ENCODE peak calls at places on chromosomes 13 and 19, in ten cellular contexts. One of them, this sample, is unnamed.

GRCh38 chr19:42028304-42029216 is 34.5 kb upstream of the ATP1A3 start:
- DNase-seq in upper lobe of left lung: no peak
- DNase-seq in heart left ventricle: peak; percentile 5
- DNase-seq in tibial nerve: no peak
- DNase-seq in Peyer's patch: no peak
- DNase-seq in breast epithelium: no peak
- DNase-seq in adrenal gland: no peak
- DNase-seq in H1: peak; percentile 44
- DNase-seq in IMR-90: no peak
- DNase-seq in body of pancreas: no peak
- DNase-seq in this sample: no peak

GRCh38 chr13:99528547-99528946 is 27.3 kb downstream of the TM9SF2 start:
- DNase-seq in adrenal gland: no peak
- DNase-seq in Peyer's patch: no peak
- DNase-seq in tibial nerve: no peak
- DNase-seq in H1: no peak
- DNase-seq in breast epithelium: no peak
- DNase-seq in IMR-90: no peak
- DNase-seq in body of pancreas: no peak
- DNase-seq in upper lobe of left lung: no peak
- DNase-seq in heart left ventricle: no peak
- DNase-seq in this sample: no peak

GRCh38 chr13:25756251-25756650 is 295.6 kb downstream of the SHISA2 start:
- DNase-seq in breast epithelium: no peak
- DNase-seq in heart left ventricle: no peak
- DNase-seq in adrenal gland: no peak
- DNase-seq in Peyer's patch: no peak
- DNase-seq in upper lobe of left lung: no peak
- DNase-seq in IMR-90: no peak
- DNase-seq in H1: no peak
- DNase-seq in tibial nerve: no peak
- DNase-seq in body of pancreas: no peak
- DNase-seq in this sample: no peak

GRCh38 chr13:86864376-86864775 is 806.8 kb upstream of the SLITRK5 start:
- DNase-seq in heart left ventricle: no peak
- DNase-seq in breast epithelium: no peak
- DNase-seq in IMR-90: no peak
- DNase-seq in tibial nerve: no peak
- DNase-seq in body of pancreas: no peak
- DNase-seq in Peyer's patch: no peak
- DNase-seq in H1: no peak
- DNase-seq in upper lobe of left lung: no peak
- DNase-seq in adrenal gland: no peak
- DNase-seq in this sample: no peak

GRCh38 chr19:6802336-6803035 is 30.0 kb downstream of the VAV1 start:
- DNase-seq in breast epithelium: peak; percentile 19
- DNase-seq in adrenal gland: peak; percentile 23
- DNase-seq in H1: no peak
- DNase-seq in Peyer's patch: no peak
- DNase-seq in heart left ventricle: peak; percentile 53
- DNase-seq in IMR-90: no peak
- DNase-seq in tibial nerve: peak; percentile 28
- DNase-seq in body of pancreas: peak; percentile 16
- DNase-seq in upper lobe of left lung: no peak
- DNase-seq in this sample: peak; percentile 17

GRCh38 chr19:11179716-11180297 is 17.5 kb downstream of the KANK2 start:
- DNase-seq in tibial nerve: no peak
- DNase-seq in upper lobe of left lung: no peak
- DNase-seq in H1: no peak
- DNase-seq in heart left ventricle: no peak
- DNase-seq in breast epithelium: no peak
- DNase-seq in adrenal gland: no peak
- DNase-seq in Peyer's patch: no peak
- DNase-seq in body of pancreas: no peak
- DNase-seq in IMR-90: no peak
- DNase-seq in this sample: no peak

GRCh38 chr13:50224534-50224933 is 209.3 kb downstream of the KCNRG start:
- DNase-seq in body of pancreas: no peak
- DNase-seq in IMR-90: peak; percentile 51
- DNase-seq in H1: no peak
- DNase-seq in upper lobe of left lung: no peak
- DNase-seq in tibial nerve: no peak
- DNase-seq in heart left ventricle: no peak
- DNase-seq in adrenal gland: no peak
- DNase-seq in Peyer's patch: no peak
- DNase-seq in breast epithelium: no peak
- DNase-seq in this sample: no peak

GRCh38 chr13:77118134-77118533 is 91.2 kb upstream of the FBXL3 start:
- DNase-seq in H1: no peak
- DNase-seq in IMR-90: no peak
- DNase-seq in body of pancreas: no peak
- DNase-seq in adrenal gland: no peak
- DNase-seq in upper lobe of left lung: no peak
- DNase-seq in breast epithelium: no peak
- DNase-seq in heart left ventricle: no peak
- DNase-seq in Peyer's patch: no peak
- DNase-seq in tibial nerve: no peak
- DNase-seq in this sample: no peak

DNA sequence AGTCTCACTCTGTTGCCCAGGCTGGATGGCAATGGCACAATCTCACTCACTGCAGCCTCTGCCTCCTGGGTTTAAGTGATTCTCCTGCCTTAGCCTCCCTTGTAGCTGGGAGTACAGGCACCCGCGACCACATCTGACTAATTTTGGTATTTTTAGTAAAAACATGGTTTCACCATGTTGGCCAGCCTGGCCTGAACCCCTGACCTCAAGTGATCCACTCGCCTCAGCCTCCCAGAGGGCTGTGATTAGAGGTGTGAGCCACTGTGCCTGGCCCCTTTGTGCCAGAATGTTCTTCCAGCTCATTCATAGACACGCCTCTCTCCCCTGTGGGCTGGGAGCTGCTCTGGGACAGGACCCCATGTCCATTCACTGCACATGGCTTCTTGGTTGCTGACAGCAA is 9.1 kb downstream of the MYDGF start:
- DNase-seq in Peyer's patch: no peak
- DNase-seq in heart left ventricle: peak; percentile 17
- DNase-seq in tibial nerve: no peak
- DNase-seq in body of pancreas: no peak
- DNase-seq in adrenal gland: no peak
- DNase-seq in upper lobe of left lung: no peak
- DNase-seq in H1: no peak
- DNase-seq in breast epithelium: no peak
- DNase-seq in IMR-90: peak; percentile 9
- DNase-seq in this sample: no peak
- H3K36me3 ChIP-seq in Peyer's patch: peaks cover 78% of the 10 kb centered on the region
- H3K36me3 ChIP-seq in heart left ventricle: peaks cover 67% of the 10 kb centered on the region
- H3K36me3 ChIP-seq in tibial nerve: peaks cover 96% of the 10 kb centered on the region
- H3K36me3 ChIP-seq in body of pancreas: peaks cover 27% of the 10 kb centered on the region
- H3K36me3 ChIP-seq in adrenal gland: peaks cover 70% of the 10 kb centered on the region
- H3K36me3 ChIP-seq in upper lobe of left lung: peaks cover 91% of the 10 kb centered on the region
- H3K36me3 ChIP-seq in H1: peaks cover 10% of the 10 kb centered on the region
- H3K36me3 ChIP-seq in breast epithelium: peaks cover 21% of the 10 kb centered on the region
- H3K36me3 ChIP-seq in IMR-90: peaks cover 68% of the 10 kb centered on the region
- H3K36me3 ChIP-seq in this sample: no peaks in the 10 kb centered on the region

GRCh38 chr13:48415516-48415915 is 2.6 kb upstream of the LPAR6 start:
- DNase-seq in H1: no peak
- DNase-seq in upper lobe of left lung: no peak
- DNase-seq in heart left ventricle: no peak
- DNase-seq in IMR-90: no peak
- DNase-seq in breast epithelium: no peak
- DNase-seq in tibial nerve: no peak
- DNase-seq in body of pancreas: no peak
- DNase-seq in Peyer's patch: no peak
- DNase-seq in adrenal gland: no peak
- DNase-seq in this sample: no peak

GRCh38 chr13:48411281-48412099 is 1.4 kb downstream of the LPAR6 start:
- DNase-seq in H1: no peak
- DNase-seq in breast epithelium: no peak
- DNase-seq in IMR-90: peak; percentile 21
- DNase-seq in upper lobe of left lung: no peak
- DNase-seq in body of pancreas: no peak
- DNase-seq in Peyer's patch: no peak
- DNase-seq in adrenal gland: no peak
- DNase-seq in heart left ventricle: no peak
- DNase-seq in tibial nerve: no peak
- DNase-seq in this sample: no peak

GRCh38 chr13:48412100-48412556 is 785 bp downstream of the LPAR6 start:
- DNase-seq in tibial nerve: no peak
- DNase-seq in heart left ventricle: no peak
- DNase-seq in body of pancreas: no peak
- DNase-seq in IMR-90: peak; percentile 31
- DNase-seq in Peyer's patch: no peak
- DNase-seq in upper lobe of left lung: no peak
- DNase-seq in adrenal gland: no peak
- DNase-seq in H1: no peak
- DNase-seq in breast epithelium: no peak
- DNase-seq in this sample: no peak

GRCh38 chr13:48414501-48414900 is 1.6 kb upstream of the LPAR6 start:
- DNase-seq in H1: no peak
- DNase-seq in heart left ventricle: no peak
- DNase-seq in adrenal gland: no peak
- DNase-seq in upper lobe of left lung: no peak
- DNase-seq in body of pancreas: no peak
- DNase-seq in IMR-90: no peak
- DNase-seq in breast epithelium: no peak
- DNase-seq in Peyer's patch: no peak
- DNase-seq in tibial nerve: no peak
- DNase-seq in this sample: no peak

GRCh38 chr13:48412881-48413351 is at the start of gene LPAR6:
- DNase-seq in IMR-90: peak; percentile 73
- DNase-seq in breast epithelium: no peak
- DNase-seq in adrenal gland: no peak
- DNase-seq in Peyer's patch: no peak
- DNase-seq in H1: no peak
- DNase-seq in tibial nerve: peak; percentile 48
- DNase-seq in body of pancreas: no peak
- DNase-seq in heart left ventricle: no peak
- DNase-seq in upper lobe of left lung: no peak
- DNase-seq in this sample: peak; percentile 37
- TF ChIP-seq POLR2A in IMR-90: no peak
- TF ChIP-seq POLR2A in breast epithelium: peak; percentile 24
- TF ChIP-seq POLR2A in adrenal gland: peak; percentile 72
- TF ChIP-seq POLR2A in Peyer's patch: peak; percentile 62
- TF ChIP-seq POLR2A in H1: no peak
- TF ChIP-seq POLR2A in tibial nerve: peak; percentile 67
- TF ChIP-seq POLR2A in body of pancreas: peak; percentile 58
- TF ChIP-seq POLR2A in heart left ventricle: no peak
- TF ChIP-seq POLR2A in upper lobe of left lung: peak; percentile 42
- TF ChIP-seq POLR2A in this sample: peak; percentile 64

DNA sequence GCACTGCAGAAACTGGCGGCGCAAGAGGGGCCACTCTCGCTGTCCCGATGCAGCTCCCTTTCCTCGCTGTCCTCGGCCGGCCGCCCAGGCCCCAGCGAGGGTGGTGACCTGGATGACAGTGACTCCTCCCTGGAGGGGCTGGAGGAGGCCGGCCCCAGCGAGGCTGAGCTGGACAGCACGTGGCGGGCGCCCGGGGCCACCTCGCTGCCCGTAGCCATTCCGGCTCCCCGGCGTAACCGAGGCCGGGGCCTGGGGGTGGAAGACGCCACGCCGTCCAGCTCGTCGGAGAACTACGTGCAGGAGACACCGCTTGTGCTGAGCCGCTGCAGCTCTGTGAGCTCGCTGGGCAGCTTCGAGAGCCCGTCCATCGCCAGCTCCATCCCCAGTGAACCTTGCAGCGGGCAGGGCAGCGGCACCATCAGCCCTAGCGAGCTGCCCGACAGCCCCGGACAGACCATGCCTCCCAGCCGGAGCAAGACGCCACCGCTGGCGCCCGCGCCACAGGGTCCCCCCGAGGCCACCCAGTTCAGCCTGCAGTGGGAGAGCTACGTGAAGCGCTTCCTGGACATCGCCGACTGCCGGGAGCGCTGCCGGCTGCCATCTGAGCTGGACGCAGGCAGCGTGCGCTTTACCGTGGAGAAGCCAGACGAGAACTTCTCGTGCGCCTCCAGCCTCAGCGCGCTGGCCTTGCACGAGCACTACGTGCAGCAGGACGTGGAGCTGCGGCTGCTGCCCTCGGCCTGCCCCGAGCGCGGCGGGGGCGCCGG is 12.4 kb downstream of the C19orf25 start:
- DNase-seq in tibial nerve: no peak
- DNase-seq in IMR-90: no peak
- DNase-seq in Peyer's patch: no peak
- DNase-seq in H1: no peak
- DNase-seq in body of pancreas: no peak
- DNase-seq in adrenal gland: no peak
- DNase-seq in upper lobe of left lung: peak; percentile 83
- DNase-seq in heart left ventricle: no peak
- DNase-seq in breast epithelium: no peak
- DNase-seq in this sample: no peak
- H3K4me1 ChIP-seq in tibial nerve: peaks cover 49% of the 10 kb centered on the region
- H3K4me1 ChIP-seq in IMR-90: peaks cover 21% of the 10 kb centered on the region
- H3K4me1 ChIP-seq in Peyer's patch: peaks cover 63% of the 10 kb centered on the region
- H3K4me1 ChIP-seq in H1: peaks cover 24% of the 10 kb centered on the region
- H3K4me1 ChIP-seq in body of pancreas: peaks cover 62% of the 10 kb centered on the region
- H3K4me1 ChIP-seq in adrenal gland: peaks cover 45% of the 10 kb centered on the region
- H3K4me1 ChIP-seq in upper lobe of left lung: peaks cover 61% of the 10 kb centered on the region
- H3K4me1 ChIP-seq in heart left ventricle: peaks cover 56% of the 10 kb centered on the region
- H3K4me1 ChIP-seq in breast epithelium: peaks cover 34% of the 10 kb centered on the region
- H3K4me1 ChIP-seq in this sample: peaks cover 53% of the 10 kb centered on the region

GRCh38 chr19:17734146-17734545 is 14.9 kb downstream of the MAP1S start:
- DNase-seq in tibial nerve: no peak
- DNase-seq in IMR-90: no peak
- DNase-seq in Peyer's patch: no peak
- DNase-seq in upper lobe of left lung: no peak
- DNase-seq in body of pancreas: no peak
- DNase-seq in breast epithelium: no peak
- DNase-seq in heart left ventricle: no peak
- DNase-seq in H1: no peak
- DNase-seq in adrenal gland: no peak
- DNase-seq in this sample: no peak

GRCh38 chr19:17737690-17738153 is 13.6 kb upstream of the FCHO1 start:
- DNase-seq in adrenal gland: no peak
- DNase-seq in body of pancreas: no peak
- DNase-seq in tibial nerve: no peak
- DNase-seq in breast epithelium: no peak
- DNase-seq in upper lobe of left lung: no peak
- DNase-seq in heart left ventricle: no peak
- DNase-seq in H1: no peak
- DNase-seq in Peyer's patch: no peak
- DNase-seq in IMR-90: peak; percentile 37
- DNase-seq in this sample: no peak

GRCh38 chr19:17739121-17739875 is 12.0 kb upstream of the FCHO1 start:
- DNase-seq in Peyer's patch: no peak
- DNase-seq in tibial nerve: no peak
- DNase-seq in heart left ventricle: peak; percentile 38
- DNase-seq in adrenal gland: no peak
- DNase-seq in breast epithelium: no peak
- DNase-seq in upper lobe of left lung: no peak
- DNase-seq in H1: no peak
- DNase-seq in IMR-90: no peak
- DNase-seq in body of pancreas: no peak
- DNase-seq in this sample: no peak

GRCh38 chr19:17733127-17733526 is 13.8 kb downstream of the MAP1S start:
- DNase-seq in breast epithelium: no peak
- DNase-seq in Peyer's patch: no peak
- DNase-seq in body of pancreas: no peak
- DNase-seq in heart left ventricle: no peak
- DNase-seq in IMR-90: no peak
- DNase-seq in upper lobe of left lung: peak; percentile 78
- DNase-seq in tibial nerve: no peak
- DNase-seq in H1: no peak
- DNase-seq in adrenal gland: no peak
- DNase-seq in this sample: no peak

GRCh38 chr19:17735410-17735809 is 15.9 kb upstream of the FCHO1 start:
- DNase-seq in IMR-90: no peak
- DNase-seq in H1: no peak
- DNase-seq in upper lobe of left lung: no peak
- DNase-seq in heart left ventricle: no peak
- DNase-seq in Peyer's patch: no peak
- DNase-seq in breast epithelium: no peak
- DNase-seq in body of pancreas: no peak
- DNase-seq in adrenal gland: no peak
- DNase-seq in tibial nerve: no peak
- DNase-seq in this sample: no peak
- H3K36me3 ChIP-seq in IMR-90: peaks cover 33% of the 10 kb centered on the region
- H3K36me3 ChIP-seq in H1: peaks cover 25% of the 10 kb centered on the region
- H3K36me3 ChIP-seq in upper lobe of left lung: peaks cover 59% of the 10 kb centered on the region
- H3K36me3 ChIP-seq in heart left ventricle: peaks cover 63% of the 10 kb centered on the region
- H3K36me3 ChIP-seq in Peyer's patch: peaks cover 63% of the 10 kb centered on the region
- H3K36me3 ChIP-seq in breast epithelium: peaks cover 8% of the 10 kb centered on the region
- H3K36me3 ChIP-seq in body of pancreas: no peaks in the 10 kb centered on the region
- H3K36me3 ChIP-seq in adrenal gland: peaks cover 42% of the 10 kb centered on the region
- H3K36me3 ChIP-seq in tibial nerve: peaks cover 68% of the 10 kb centered on the region
- H3K36me3 ChIP-seq in this sample: no peaks in the 10 kb centered on the region

This sample was measured in uterus.